ENCODE peak calls at places on chromosomes 7 and 10, in eight cellular contexts. One of them, this sample, is unnamed.

GRCh38 chr10:5117021-5117420 is 22.8 kb downstream of the AKR1C3 start:
- DNase-seq in prostate gland: no peak
- DNase-seq in astrocyte: no peak
- DNase-seq in tibial nerve: no peak
- DNase-seq in cardiac muscle cell: no peak
- DNase-seq in adrenal gland: no peak
- DNase-seq in heart right ventricle: no peak
- DNase-seq in OCI-LY7: no peak
- DNase-seq in this sample: no peak

GRCh38 chr10:70963271-70963670 is 74.9 kb upstream of the PCBD1 start:
- DNase-seq in prostate gland: no peak
- DNase-seq in astrocyte: no peak
- DNase-seq in tibial nerve: no peak
- DNase-seq in cardiac muscle cell: no peak
- DNase-seq in adrenal gland: no peak
- DNase-seq in heart right ventricle: no peak
- DNase-seq in OCI-LY7: no peak
- DNase-seq in this sample: no peak

GRCh38 chr7:26856481-26856880 is 7.9 kb downstream of the SKAP2 start:
- DNase-seq in prostate gland: no peak
- DNase-seq in astrocyte: no peak
- DNase-seq in tibial nerve: no peak
- DNase-seq in cardiac muscle cell: no peak
- DNase-seq in adrenal gland: no peak
- DNase-seq in heart right ventricle: no peak
- DNase-seq in OCI-LY7: no peak
- DNase-seq in this sample: no peak

GRCh38 chr7:114466911-114467310 is 52.3 kb downstream of the FOXP2 start:
- DNase-seq in prostate gland: no peak
- DNase-seq in astrocyte: peak
- DNase-seq in tibial nerve: no peak
- DNase-seq in cardiac muscle cell: no peak
- DNase-seq in adrenal gland: no peak
- DNase-seq in heart right ventricle: no peak
- DNase-seq in OCI-LY7: no peak
- DNase-seq in this sample: no peak

GRCh38 chr10:22500567-22501369 is 155.5 kb downstream of the SPAG6 start:
- DNase-seq in prostate gland: no peak
- DNase-seq in astrocyte: no peak
- DNase-seq in tibial nerve: no peak
- DNase-seq in cardiac muscle cell: no peak
- DNase-seq in adrenal gland: no peak
- DNase-seq in heart right ventricle: no peak
- DNase-seq in OCI-LY7: no peak
- DNase-seq in this sample: no peak

GRCh38 chr7:153408360-153409335 is 643.5 kb upstream of the DPP6 start:
- DNase-seq in prostate gland: no peak
- DNase-seq in astrocyte: no peak
- DNase-seq in tibial nerve: no peak
- DNase-seq in cardiac muscle cell: no peak
- DNase-seq in adrenal gland: no peak
- DNase-seq in heart right ventricle: no peak
- DNase-seq in OCI-LY7: no peak
- DNase-seq in this sample: no peak

GRCh38 chr7:91518058-91518457 is 253.8 kb downstream of the FZD1 start:
- DNase-seq in prostate gland: no peak
- DNase-seq in astrocyte: no peak
- DNase-seq in tibial nerve: no peak
- DNase-seq in cardiac muscle cell: no peak
- DNase-seq in adrenal gland: no peak
- DNase-seq in heart right ventricle: no peak
- DNase-seq in OCI-LY7: no peak
- DNase-seq in this sample: no peak

GRCh38 chr7:378551-379455 is 88.8 kb downstream of the FOXL3 start:
- DNase-seq in prostate gland: no peak
- DNase-seq in astrocyte: no peak
- DNase-seq in tibial nerve: no peak
- DNase-seq in cardiac muscle cell: no peak
- DNase-seq in adrenal gland: peak
- DNase-seq in heart right ventricle: no peak
- DNase-seq in OCI-LY7: no peak
- DNase-seq in this sample: peak

GRCh38 chr7:94236960-94237359 is 157.7 kb upstream of the COL1A2 start:
- DNase-seq in prostate gland: no peak
- DNase-seq in astrocyte: no peak
- DNase-seq in tibial nerve: no peak
- DNase-seq in cardiac muscle cell: no peak
- DNase-seq in adrenal gland: no peak
- DNase-seq in heart right ventricle: no peak
- DNase-seq in OCI-LY7: no peak
- DNase-seq in this sample: no peak

GRCh38 chr10:78738861-78739260 is 329.9 kb upstream of the ZMIZ1 start:
- DNase-seq in prostate gland: no peak
- DNase-seq in astrocyte: no peak
- DNase-seq in tibial nerve: no peak
- DNase-seq in cardiac muscle cell: no peak
- DNase-seq in adrenal gland: no peak
- DNase-seq in heart right ventricle: no peak
- DNase-seq in OCI-LY7: no peak
- DNase-seq in this sample: no peak

GRCh38 chr7:149291036-149291835 is 29.2 kb downstream of the ZNF783 start:
- DNase-seq in prostate gland: no peak
- DNase-seq in astrocyte: no peak
- DNase-seq in tibial nerve: no peak
- DNase-seq in cardiac muscle cell: no peak
- DNase-seq in adrenal gland: no peak
- DNase-seq in heart right ventricle: no peak
- DNase-seq in OCI-LY7: peak
- DNase-seq in this sample: no peak

GRCh38 chr10:78388331-78389050 is 354.8 kb downstream of the RPS24 start:
- DNase-seq in prostate gland: no peak
- DNase-seq in astrocyte: no peak
- DNase-seq in tibial nerve: no peak
- DNase-seq in cardiac muscle cell: no peak
- DNase-seq in adrenal gland: no peak
- DNase-seq in heart right ventricle: no peak
- DNase-seq in OCI-LY7: no peak
- DNase-seq in this sample: no peak

GRCh38 chr7:23055582-23056178 is 41.8 kb upstream of the HYCC1 start:
- DNase-seq in prostate gland: peak
- DNase-seq in astrocyte: peak
- DNase-seq in tibial nerve: peak
- DNase-seq in cardiac muscle cell: peak
- DNase-seq in adrenal gland: peak
- DNase-seq in heart right ventricle: peak
- DNase-seq in OCI-LY7: peak
- DNase-seq in this sample: peak

GRCh38 chr10:68135922-68136718 is 26.8 kb downstream of the MYPN start:
- DNase-seq in prostate gland: no peak
- DNase-seq in astrocyte: peak
- DNase-seq in tibial nerve: no peak
- DNase-seq in cardiac muscle cell: no peak
- DNase-seq in adrenal gland: no peak
- DNase-seq in heart right ventricle: peak
- DNase-seq in OCI-LY7: no peak
- DNase-seq in this sample: peak

GRCh38 chr7:96127746-96128145 is 194.2 kb downstream of the SLC25A13 start:
- DNase-seq in prostate gland: no peak
- DNase-seq in astrocyte: peak
- DNase-seq in tibial nerve: no peak
- DNase-seq in cardiac muscle cell: no peak
- DNase-seq in adrenal gland: no peak
- DNase-seq in heart right ventricle: no peak
- DNase-seq in OCI-LY7: no peak
- DNase-seq in this sample: no peak

GRCh38 chr7:131425992-131426391 is 98.3 kb downstream of the MKLN1 start:
- DNase-seq in prostate gland: no peak
- DNase-seq in astrocyte: no peak
- DNase-seq in tibial nerve: peak
- DNase-seq in cardiac muscle cell: no peak
- DNase-seq in adrenal gland: no peak
- DNase-seq in heart right ventricle: no peak
- DNase-seq in OCI-LY7: no peak
- DNase-seq in this sample: no peak

GRCh38 chr7:13336227-13336626 is 648.8 kb downstream of the ARL4A start:
- DNase-seq in prostate gland: no peak
- DNase-seq in astrocyte: peak
- DNase-seq in tibial nerve: no peak
- DNase-seq in cardiac muscle cell: no peak
- DNase-seq in adrenal gland: no peak
- DNase-seq in heart right ventricle: no peak
- DNase-seq in OCI-LY7: no peak
- DNase-seq in this sample: no peak

GRCh38 chr10:11162828-11163599 is 145.3 kb downstream of the CELF2 start:
- DNase-seq in prostate gland: no peak
- DNase-seq in astrocyte: no peak
- DNase-seq in tibial nerve: peak
- DNase-seq in cardiac muscle cell: peak
- DNase-seq in adrenal gland: peak
- DNase-seq in heart right ventricle: peak
- DNase-seq in OCI-LY7: peak
- DNase-seq in this sample: no peak

GRCh38 chr10:34010891-34011290 is 676.4 kb upstream of the NRP1 start:
- DNase-seq in prostate gland: no peak
- DNase-seq in astrocyte: peak
- DNase-seq in tibial nerve: no peak
- DNase-seq in cardiac muscle cell: no peak
- DNase-seq in adrenal gland: no peak
- DNase-seq in heart right ventricle: no peak
- DNase-seq in OCI-LY7: no peak
- DNase-seq in this sample: no peak

GRCh38 chr7:17696422-17696821 is 243.9 kb downstream of the SNX13 start:
- DNase-seq in prostate gland: peak
- DNase-seq in astrocyte: peak
- DNase-seq in tibial nerve: peak
- DNase-seq in cardiac muscle cell: no peak
- DNase-seq in adrenal gland: no peak
- DNase-seq in heart right ventricle: no peak
- DNase-seq in OCI-LY7: no peak
- DNase-seq in this sample: no peak

GRCh38 chr10:124415210-124415609 is 3.5 kb downstream of the OAT start:
- DNase-seq in prostate gland: no peak
- DNase-seq in astrocyte: no peak
- DNase-seq in tibial nerve: no peak
- DNase-seq in cardiac muscle cell: no peak
- DNase-seq in adrenal gland: no peak
- DNase-seq in heart right ventricle: no peak
- DNase-seq in OCI-LY7: no peak
- DNase-seq in this sample: no peak

GRCh38 chr10:124414077-124414476 is 4.6 kb downstream of the OAT start:
- DNase-seq in prostate gland: no peak
- DNase-seq in astrocyte: peak
- DNase-seq in tibial nerve: no peak
- DNase-seq in cardiac muscle cell: no peak
- DNase-seq in adrenal gland: no peak
- DNase-seq in heart right ventricle: no peak
- DNase-seq in OCI-LY7: no peak
- DNase-seq in this sample: no peak

GRCh38 chr10:124407451-124407850 is 11.3 kb downstream of the OAT start:
- DNase-seq in prostate gland: no peak
- DNase-seq in astrocyte: no peak
- DNase-seq in tibial nerve: no peak
- DNase-seq in cardiac muscle cell: no peak
- DNase-seq in adrenal gland: no peak
- DNase-seq in heart right ventricle: no peak
- DNase-seq in OCI-LY7: no peak
- DNase-seq in this sample: no peak

GRCh38 chr10:124408357-124408756 is 10.4 kb downstream of the OAT start:
- DNase-seq in prostate gland: no peak
- DNase-seq in astrocyte: no peak
- DNase-seq in tibial nerve: no peak
- DNase-seq in cardiac muscle cell: no peak
- DNase-seq in adrenal gland: no peak
- DNase-seq in heart right ventricle: no peak
- DNase-seq in OCI-LY7: no peak
- DNase-seq in this sample: no peak

GRCh38 chr10:124409696-124410095 is 9.0 kb downstream of the OAT start:
- DNase-seq in prostate gland: no peak
- DNase-seq in astrocyte: no peak
- DNase-seq in tibial nerve: no peak
- DNase-seq in cardiac muscle cell: no peak
- DNase-seq in adrenal gland: no peak
- DNase-seq in heart right ventricle: no peak
- DNase-seq in OCI-LY7: no peak
- DNase-seq in this sample: no peak
- H3K4me3 ChIP-seq in prostate gland: no peak
- H3K4me3 ChIP-seq in astrocyte: no peak
- H3K4me3 ChIP-seq in tibial nerve: no peak
- H3K4me3 ChIP-seq in cardiac muscle cell: no peak
- H3K4me3 ChIP-seq in adrenal gland: no peak
- H3K4me3 ChIP-seq in heart right ventricle: no peak
- H3K4me3 ChIP-seq in OCI-LY7: no peak
- H3K4me3 ChIP-seq in this sample: no peak

GRCh38 chr10:113958631-113959382 is 84.9 kb upstream of the ADRB1 start:
- DNase-seq in prostate gland: peak
- DNase-seq in astrocyte: peak
- DNase-seq in tibial nerve: peak
- DNase-seq in cardiac muscle cell: no peak
- DNase-seq in adrenal gland: no peak
- DNase-seq in heart right ventricle: peak
- DNase-seq in OCI-LY7: no peak
- DNase-seq in this sample: peak
- H3K4me3 ChIP-seq in prostate gland: no peak
- H3K4me3 ChIP-seq in astrocyte: peak
- H3K4me3 ChIP-seq in tibial nerve: no peak
- H3K4me3 ChIP-seq in cardiac muscle cell: no peak
- H3K4me3 ChIP-seq in adrenal gland: no peak
- H3K4me3 ChIP-seq in heart right ventricle: no peak
- H3K4me3 ChIP-seq in OCI-LY7: no peak
- H3K4me3 ChIP-seq in this sample: no peak

DNA sequence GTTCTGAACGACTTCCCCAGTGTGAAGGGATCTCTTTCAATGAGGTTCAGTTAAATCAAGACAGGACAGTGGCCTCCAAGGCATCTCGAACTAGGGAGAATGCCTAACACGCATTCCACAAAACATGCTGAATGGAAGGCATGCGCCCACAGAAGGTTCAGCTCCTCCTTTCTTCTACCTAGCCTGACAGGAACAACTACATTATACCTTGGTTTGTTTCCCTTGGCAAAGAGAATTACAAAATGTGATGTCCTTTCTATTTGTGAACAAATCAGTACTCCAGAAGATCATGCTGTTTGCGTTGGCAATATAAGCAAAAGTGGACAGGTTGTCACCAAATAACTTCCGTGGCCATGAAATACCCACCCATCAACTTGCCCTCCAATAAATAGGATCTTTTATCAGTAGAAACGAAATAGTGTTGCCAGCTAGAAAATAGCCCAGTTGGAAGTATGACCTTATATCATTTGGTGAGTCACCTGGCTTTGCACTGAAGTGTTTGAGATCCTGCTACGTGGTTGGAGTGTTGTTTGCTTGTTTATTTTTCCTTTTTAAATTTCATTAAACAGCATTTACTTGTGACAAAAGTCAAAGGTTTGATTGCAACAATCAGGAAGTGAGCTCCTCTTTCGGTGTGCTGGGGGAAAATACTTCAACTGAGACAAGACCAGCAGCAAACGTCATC is 117.0 kb upstream of the FAM204A start:
- DNase-seq in prostate gland: peak
- DNase-seq in astrocyte: no peak
- DNase-seq in tibial nerve: no peak
- DNase-seq in cardiac muscle cell: no peak
- DNase-seq in adrenal gland: no peak
- DNase-seq in heart right ventricle: no peak
- DNase-seq in OCI-LY7: no peak
- DNase-seq in this sample: no peak
- H3K4me3 ChIP-seq in prostate gland: no peak
- H3K4me3 ChIP-seq in astrocyte: no peak
- H3K4me3 ChIP-seq in tibial nerve: no peak
- H3K4me3 ChIP-seq in cardiac muscle cell: no peak
- H3K4me3 ChIP-seq in adrenal gland: no peak
- H3K4me3 ChIP-seq in heart right ventricle: no peak
- H3K4me3 ChIP-seq in OCI-LY7: no peak
- H3K4me3 ChIP-seq in this sample: no peak

GRCh38 chr7:34104120-34104519 is 198.8 kb downstream of the BMPER start:
- DNase-seq in prostate gland: no peak
- DNase-seq in astrocyte: peak
- DNase-seq in tibial nerve: no peak
- DNase-seq in cardiac muscle cell: no peak
- DNase-seq in adrenal gland: no peak
- DNase-seq in heart right ventricle: no peak
- DNase-seq in OCI-LY7: no peak
- DNase-seq in this sample: no peak
- H3K4me3 ChIP-seq in prostate gland: no peak
- H3K4me3 ChIP-seq in astrocyte: no peak
- H3K4me3 ChIP-seq in tibial nerve: no peak
- H3K4me3 ChIP-seq in cardiac muscle cell: no peak
- H3K4me3 ChIP-seq in adrenal gland: no peak
- H3K4me3 ChIP-seq in heart right ventricle: no peak
- H3K4me3 ChIP-seq in OCI-LY7: no peak
- H3K4me3 ChIP-seq in this sample: no peak